ENCODE peak calls at places on chromosome 20, in ten cellular contexts. O, I, H, U, K, J, V, Z, N and A are unnamed samples.

GRCh38 chr20:39789411-39789810 is 827.3 kb downstream of the DHX35 start:
- DNase-seq in O (no peak), I (no peak), H (no peak), U (no peak), K (no peak), J (no peak), V (no peak), Z (no peak), N (no peak), A (no peak)

GRCh38 chr20:24836900-24837299 is 112.2 kb upstream of the CST7 start:
- DNase-seq in O (no peak), I (no peak), H (no peak), U (no peak), K (no peak), J (no peak), V (no peak), Z (no peak), N (no peak), A (no peak)

GRCh38 chr20:4068708-4069107 is 53.4 kb upstream of the RNF24 start:
- DNase-seq in O (peak), I (no peak), H (no peak), U (no peak), K (no peak), J (no peak), V (no peak), Z (no peak), N (peak), A (no peak)

GRCh38 chr20:11144114-11144513 is 470.3 kb upstream of the JAG1 start:
- DNase-seq in O (peak), I (no peak), H (no peak), U (no peak), K (no peak), J (no peak), V (peak), Z (no peak), N (peak), A (no peak)

GRCh38 chr20:33337531-33338165 is 54.6 kb downstream of the BPIFB1 start:
- DNase-seq in O (no peak), I (no peak), H (no peak), U (no peak), K (peak), J (no peak), V (no peak), Z (no peak), N (no peak), A (no peak)

GRCh38 chr20:19120569-19120968 is 91.9 kb upstream of the SLC24A3 start:
- DNase-seq in O (no peak), I (no peak), H (no peak), U (no peak), K (no peak), J (no peak), V (no peak), Z (no peak), N (no peak), A (no peak)

GRCh38 chr20:3864518-3864917 is 17.9 kb downstream of the MAVS start:
- DNase-seq in O (no peak), I (no peak), H (no peak), U (no peak), K (no peak), J (no peak), V (no peak), Z (no peak), N (no peak), A (no peak)

GRCh38 chr20:58701431-58702160 is 9.0 kb downstream of the NPEPL1 start:
- DNase-seq in O (no peak), I (no peak), H (no peak), U (no peak), K (no peak), J (no peak), V (no peak), Z (no peak), N (no peak), A (no peak)

GRCh38 chr20:38121741-38122140 is 43.3 kb downstream of the TGM2 start:
- DNase-seq in O (no peak), I (no peak), H (no peak), U (no peak), K (no peak), J (no peak), V (no peak), Z (no peak), N (no peak), A (no peak)

GRCh38 chr20:56630086-56630493 is 984 bp downstream of the TFAP2C start:
- DNase-seq in O (peak), I (no peak), H (no peak), U (no peak), K (peak), J (no peak), V (peak), Z (no peak), N (peak), A (peak)

GRCh38 chr20:44471481-44471882 is 4.2 kb upstream of the TTPAL start:
- DNase-seq in O (peak), I (no peak), H (no peak), U (peak), K (no peak), J (no peak), V (peak), Z (no peak), N (peak), A (no peak)

GRCh38 chr20:31308535-31309162 is at the start of gene DEFB116:
- DNase-seq in O (no peak), I (no peak), H (no peak), U (no peak), K (no peak), J (no peak), V (no peak), Z (no peak), N (no peak), A (no peak)

GRCh38 chr20:33443512-33444239 is at the start of gene SNTA1:
- DNase-seq in O (peak), I (peak), H (peak), U (peak), K (peak), J (peak), V (peak), Z (peak), N (peak), A (peak)

GRCh38 chr20:44997171-44997570 is 30.9 kb downstream of the STK4 start:
- DNase-seq in O (no peak), I (no peak), H (no peak), U (no peak), K (no peak), J (no peak), V (no peak), Z (no peak), N (no peak), A (no peak)

GRCh38 chr20:34143951-34144350 is 31.9 kb upstream of the EIF2S2 start:
- DNase-seq in O (peak), I (no peak), H (no peak), U (no peak), K (no peak), J (no peak), V (peak), Z (no peak), N (peak), A (no peak)

GRCh38 chr20:63964412-63964811 is 5.3 kb downstream of the ZNF512B start:
- DNase-seq in O (no peak), I (no peak), H (no peak), U (no peak), K (no peak), J (no peak), V (no peak), Z (no peak), N (no peak), A (no peak)

GRCh38 chr20:48897298-48898044 is 24.0 kb upstream of the ARFGEF2 start:
- DNase-seq in O (peak), I (no peak), H (no peak), U (no peak), K (no peak), J (no peak), V (peak), Z (no peak), N (peak), A (no peak)

GRCh38 chr20:47276251-47276650 is 80.2 kb downstream of the ZMYND8 start:
- DNase-seq in O (no peak), I (no peak), H (no peak), U (no peak), K (no peak), J (no peak), V (no peak), Z (no peak), N (no peak), A (no peak)